ENCODE peak calls at places on chromosomes 5 and 9, in ten cellular contexts. N, G, O, M, T, U, R, A, Z and S are unnamed samples.
A peak's percentile ranks its signal among the peaks of the same experiment; 100 is the strongest.

GRCh38 chr5:125422342-125422741 is 675.9 kb upstream of the ZNF608 start:
- ATAC-seq in T (no peak), M (no peak), O (no peak), G (no peak), Z (no peak), U (no peak), N (no peak), A (no peak), R (no peak), S (no peak)

GRCh38 chr5:140348104-140348503 is 1.7 kb upstream of the HBEGF start:
- ATAC-seq in R (no peak), N (no peak), A (no peak), Z (no peak), O (peak; percentile 58), U (no peak), T (no peak), G (no peak), M (no peak), S (no peak)

GRCh38 chr5:55037046-55037771 is 13.2 kb downstream of the GZMK start:
- ATAC-seq in Z (no peak), O (peak; percentile 73), N (peak; percentile 32), M (peak; percentile 26), T (no peak), R (peak; percentile 31), U (no peak), G (no peak), A (peak; percentile 53), S (no peak)

GRCh38 chr9:133945314-133945975 is 46.7 kb downstream of the VAV2 start:
- ATAC-seq in O (peak; percentile 41), N (no peak), Z (no peak), U (no peak), T (no peak), A (no peak), G (no peak), R (no peak), M (no peak), S (no peak)

GRCh38 chr9:84331119-84331791 is 9.3 kb downstream of the SLC28A3 start:
- ATAC-seq in Z (no peak), A (peak; percentile 42), O (peak; percentile 92), G (no peak), N (peak; percentile 53), T (no peak), U (no peak), M (no peak), R (peak; percentile 91), S (peak; percentile 74)

GRCh38 chr9:112175796-112176315 is 759 bp upstream of the SUSD1 start:
- ATAC-seq in G (no peak), Z (no peak), A (no peak), R (no peak), N (no peak), O (peak; percentile 17), U (no peak), M (no peak), T (no peak), S (no peak)

GRCh38 chr9:121886759-121887485 is 206.2 kb downstream of the TTLL11 start:
- ATAC-seq in M (no peak), U (no peak), A (no peak), T (no peak), O (peak; percentile 49), G (no peak), Z (no peak), N (no peak), R (no peak), S (no peak)

GRCh38 chr9:129507805-129508204 is 113.1 kb downstream of the C9orf50 start:
- ATAC-seq in G (no peak), N (no peak), M (no peak), A (no peak), O (no peak), R (no peak), U (no peak), T (peak; percentile 30), Z (no peak), S (no peak)

GRCh38 chr5:135245521-135246499 is 153.2 kb downstream of the MACROH2A1 start:
- ATAC-seq in T (no peak), M (no peak), O (no peak), U (no peak), G (no peak), N (no peak), A (peak; percentile 51), R (peak; percentile 10), Z (no peak), S (no peak)

GRCh38 chr5:138653502-138653901 is 78.3 kb upstream of the HSPA9 start:
- ATAC-seq in T (no peak), A (peak; percentile 66), R (peak; percentile 47), N (no peak), U (peak; percentile 65), Z (no peak), G (no peak), M (peak; percentile 67), O (no peak), S (no peak)

GRCh38 chr5:58496488-58496887 is 5.3 kb downstream of the GAPT start:
- ATAC-seq in G (no peak), O (no peak), T (no peak), U (no peak), Z (no peak), N (no peak), M (no peak), A (no peak), R (no peak), S (no peak)
- TF ChIP-seq CTCF in G (peak; percentile 38), O (no peak), T (no peak), U (no peak), Z (peak; percentile 16), N (peak; percentile 21), M (peak; percentile 43), A (peak; percentile 1), R (no peak), S (no peak)

GRCh38 chr5:69364850-69365249 is 4.5 kb downstream of the AK6 start:
- ATAC-seq in R (no peak), N (no peak), G (no peak), T (no peak), U (no peak), O (no peak), M (no peak), Z (no peak), A (no peak), S (no peak)

GRCh38 chr5:69364414-69364813 is 4.9 kb downstream of the AK6 start:
- ATAC-seq in T (no peak), A (no peak), Z (no peak), U (no peak), G (no peak), O (no peak), R (no peak), N (no peak), M (no peak), S (no peak)

GRCh38 chr5:69368458-69369368 is 607 bp downstream of the AK6 start:
- ATAC-seq in G (peak; percentile 9), U (peak; percentile 1), R (peak; percentile 61), T (peak; percentile 51), Z (no peak), A (peak; percentile 53), M (peak; percentile 74), N (peak; percentile 80), O (peak; percentile 63), S (peak; percentile 49)

GRCh38 chr5:69369369-69370121 is at the start of the genes AK6, RAD17 and TAF9:
- ATAC-seq in Z (peak; percentile 99), T (peak; percentile 97), R (peak; percentile 99), N (peak; percentile 99), G (peak; percentile 98), U (peak; percentile 99), M (peak; percentile 97), O (peak; percentile 98), A (peak; percentile 98), S (peak; percentile 98)

DNA sequence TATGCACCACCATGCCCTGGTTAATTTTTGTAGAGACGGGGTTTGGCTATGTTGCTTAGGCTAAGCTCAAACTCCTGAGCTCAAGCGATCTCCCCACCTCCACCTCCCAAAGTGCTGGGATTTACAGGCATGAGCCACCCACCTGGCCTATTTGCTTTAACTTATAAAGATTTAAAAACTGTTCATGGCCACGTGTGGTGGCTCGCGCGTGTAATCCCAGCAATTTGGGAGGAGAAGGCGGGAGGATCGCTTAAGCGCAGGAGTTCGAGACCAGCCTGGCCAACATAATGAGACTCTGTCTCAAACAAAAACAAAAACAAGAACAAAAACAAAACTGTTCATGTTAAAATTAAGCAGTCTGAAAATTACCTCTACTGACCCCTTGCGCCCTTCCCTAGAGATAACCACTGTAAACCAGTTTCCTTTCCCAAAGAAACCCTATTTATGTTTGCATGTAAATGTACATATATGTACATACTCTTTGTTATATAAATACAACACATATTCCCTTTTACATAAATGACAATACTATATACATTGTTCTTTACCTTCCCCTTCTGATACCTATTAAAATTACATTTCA is 1.5 kb downstream of the AK6 start:
- ATAC-seq in A (no peak), N (no peak), Z (no peak), R (no peak), T (no peak), O (no peak), M (no peak), G (no peak), U (no peak), S (no peak)
- H3K4me3 ChIP-seq in A (no peak overlapping the region), N (peak overlapping the region; percentile 87), Z (peak overlapping the region; percentile 87), R (peak overlapping the region; percentile 78), T (no peak overlapping the region), O (no peak overlapping the region), M (peak overlapping the region; percentile 70), G (peak overlapping the region; percentile 75), U (peak overlapping the region; percentile 79), S (peak overlapping the region; percentile 75)

GRCh38 chr5:18792145-18792544 is 1157.9 kb downstream of the TAF11L14 start:
- ATAC-seq in N (no peak), R (no peak), M (no peak), A (no peak), T (peak; percentile 98), U (no peak), Z (no peak), O (peak; percentile 60), G (no peak), S (no peak)
- TF ChIP-seq CTCF in N (no peak), R (no peak), M (no peak), A (no peak), T (no peak), U (no peak), Z (no peak), O (no peak), G (no peak), S (no peak)

GRCh38 chr5:1882337-1883119 is at the start of gene IRX4:
- ATAC-seq in O (peak; percentile 11), A (peak; percentile 65), U (no peak), T (no peak), Z (no peak), R (peak; percentile 64), G (peak; percentile 31), M (peak; percentile 76), N (peak; percentile 44), S (no peak)

GRCh38 chr5:1883925-1884637 is 1.4 kb upstream of the IRX4 start:
- ATAC-seq in G (no peak), R (no peak), U (no peak), N (no peak), M (peak; percentile 11), T (no peak), A (no peak), O (no peak), Z (no peak), S (no peak)

GRCh38 chr5:1884638-1885475 is 2.1 kb upstream of the IRX4 start:
- ATAC-seq in N (no peak), R (no peak), G (no peak), T (no peak), Z (no peak), U (no peak), A (no peak), M (no peak), O (no peak), S (no peak)

GRCh38 chr5:1881731-1882336 is 891 bp downstream of the IRX4 start:
- ATAC-seq in M (no peak), G (no peak), O (no peak), T (no peak), A (no peak), N (no peak), U (no peak), R (no peak), Z (no peak), S (no peak)

GRCh38 chr5:1883120-1883924 is 597 bp upstream of the IRX4 start:
- ATAC-seq in T (no peak), M (peak; percentile 68), Z (no peak), O (no peak), A (peak; percentile 50), U (peak; percentile 52), G (peak; percentile 53), N (no peak), R (peak; percentile 19), S (no peak)
- H3K4me3 ChIP-seq in T (peak overlapping the region; percentile 2), M (peak overlapping the region; percentile 37), Z (peak overlapping the region; percentile 26), O (no peak overlapping the region), A (no peak overlapping the region), U (peak overlapping the region; percentile 45), G (peak overlapping the region; percentile 34), N (peak overlapping the region; percentile 21), R (no peak overlapping the region), S (peak overlapping the region; percentile 40)